ENCODE peak calls at places on chromosomes 4 and X, in seven cellular contexts. J is lung microvascular endothelial cell; I is SW480; B is activated effector memory CD4-positive, alpha-beta T cell treated with Interleukin-2 at 50 U/mL for 16 hours; A is amniotic stem cell; N is heart right ventricle; W is activated naive CD8-positive, alpha-beta T cell treated with anti-CD3 and anti-CD28 coated beads, Interleukin-2, amount 50 U/mL, for 24 hours. X is an unnamed sample.

GRCh38 chr4:87521757-87522374 is 7.3 kb downstream of the SPARCL1 start:
- DNase-seq in A (no peak), N (no peak), W (no peak), I (peak; percentile 4), B (no peak), J (no peak), X (no peak)

GRCh38 chrX:137425273-137425902 is 140.5 kb upstream of the ZIC3 start:
- DNase-seq in A (no peak), I (no peak), N (no peak), J (no peak), W (no peak), B (no peak), X (no peak)

GRCh38 chrX:112527903-112528302 is 151.8 kb downstream of the LHFPL1 start:
- DNase-seq in W (no peak), N (no peak), B (no peak), A (no peak), J (no peak), I (no peak), X (no peak)

GRCh38 chrX:10015711-10016515 is 48.8 kb downstream of the CLDN34 start:
- DNase-seq in N (peak; percentile 59), I (no peak), J (peak; percentile 62), W (no peak), B (no peak), A (no peak), X (peak; percentile 44)

GRCh38 chr4:183012862-183013855 is 85.9 kb upstream of the WWC2 start:
- DNase-seq in I (no peak), B (no peak), W (no peak), J (no peak), A (no peak), N (no peak), X (no peak)

GRCh38 chr4:173014113-173014558 is 154.5 kb upstream of the GALNT7 start:
- DNase-seq in N (no peak), J (no peak), A (peak; percentile 46), B (no peak), W (no peak), I (peak; percentile 8), X (no peak)

GRCh38 chr4:166501941-166502382 is 628.9 kb downstream of the TLL1 start:
- DNase-seq in W (peak; percentile 1), B (no peak), I (no peak), A (no peak), J (peak; percentile 30), N (no peak), X (no peak)

GRCh38 chr4:157072002-157072401 is 3.9 kb upstream of the GLRB start:
- DNase-seq in J (peak; percentile 62), W (no peak), I (no peak), A (peak; percentile 16), N (no peak), B (no peak), X (no peak)

GRCh38 chr4:55635282-55635681 is 816 bp downstream of the NMU start:
- DNase-seq in N (no peak), A (no peak), W (no peak), J (no peak), B (no peak), I (no peak), X (no peak)

GRCh38 chr4:74112399-74113090 is 13.6 kb upstream of the CXCL2 start:
- DNase-seq in I (no peak), A (no peak), W (no peak), J (no peak), B (no peak), N (no peak), X (no peak)

GRCh38 chrX:135438734-135439043 is 16.9 kb downstream of the SMIM10L2A start:
- DNase-seq in B (no peak), A (no peak), J (no peak), N (no peak), I (no peak), W (no peak), X (no peak)

GRCh38 chr4:38193464-38193863 is 233.3 kb downstream of the PTTG2 start:
- DNase-seq in J (no peak), W (no peak), A (no peak), N (no peak), I (no peak), B (no peak), X (no peak)

GRCh38 chrX:20294284-20294683 is 27.6 kb upstream of the RPS6KA3 start:
- DNase-seq in I (no peak), J (no peak), W (no peak), A (no peak), B (no peak), N (no peak), X (no peak)

GRCh38 chrX:18883961-18884765 is 99.8 kb downstream of the PHKA2 start:
- DNase-seq in J (no peak), A (no peak), N (no peak), W (no peak), B (no peak), I (no peak), X (no peak)

GRCh38 chr4:181952478-181952877 is 290.7 kb upstream of the TENM3 start:
- DNase-seq in J (no peak), I (no peak), N (no peak), W (no peak), A (peak; percentile 35), B (no peak), X (peak; percentile 73)

GRCh38 chr4:182143086-182143821 is 99.9 kb upstream of the TENM3 start:
- DNase-seq in A (no peak), B (no peak), N (no peak), J (no peak), I (peak; percentile 7), W (no peak), X (peak; percentile 51)

GRCh38 chr4:692771-693554 is 4.0 kb upstream of the SLC49A3 start:
- DNase-seq in W (no peak), I (no peak), N (no peak), A (no peak), J (no peak), B (no peak), X (no peak)

GRCh38 chr4:7341486-7342222 is 93.1 kb downstream of the PSAPL1 start:
- DNase-seq in J (no peak), W (no peak), A (no peak), I (no peak), N (no peak), B (no peak), X (no peak)

GRCh38 chr4:149897784-149898183 is 82.1 kb upstream of the IQCM start:
- DNase-seq in A (no peak), I (peak; percentile 56), N (no peak), W (no peak), B (no peak), J (peak; percentile 32), X (no peak)

GRCh38 chr4:108396900-108397299 is 223.5 kb upstream of the RPL34 start:
- DNase-seq in J (no peak), I (peak; percentile 6), A (no peak), W (no peak), B (no peak), N (no peak), X (no peak)

GRCh38 chr4:40340034-40340433 is 4.9 kb downstream of the CHRNA9 start:
- DNase-seq in N (no peak), A (no peak), I (no peak), W (no peak), B (no peak), J (no peak), X (no peak)

GRCh38 chr4:52187603-52188002 is 136.5 kb downstream of the SPATA18 start:
- DNase-seq in N (no peak), A (no peak), J (no peak), I (no peak), W (no peak), B (no peak), X (no peak)

GRCh38 chrX:134545524-134545923 is 85.6 kb downstream of the HPRT1 start:
- DNase-seq in J (no peak), B (no peak), W (no peak), I (no peak), A (no peak), N (no peak), X (no peak)

GRCh38 chrX:148784859-148785655 is 284.6 kb downstream of the AFF2 start:
- DNase-seq in J (no peak), B (no peak), W (no peak), N (no peak), I (peak; percentile 8), A (no peak), X (no peak)

GRCh38 chr4:4862665-4863482 is 3.4 kb downstream of the MSX1 start:
- DNase-seq in W (no peak), J (no peak), A (no peak), I (no peak), B (no peak), N (no peak), X (no peak)

GRCh38 chr4:56505269-56506109 is at the start of gene ARL9:
- DNase-seq in W (peak; percentile 57), I (no peak), B (peak; percentile 57), A (peak; percentile 3), N (peak; percentile 38), J (peak; percentile 52), X (peak; percentile 58)

GRCh38 chr4:20255251-20255586 is 3.5 kb downstream of the SLIT2 start:
- DNase-seq in B (no peak), I (no peak), W (no peak), J (no peak), N (no peak), A (no peak), X (no peak)

GRCh38 chr4:108033348-108033747 is 43.7 kb downstream of the HADH start:
- DNase-seq in J (no peak), W (no peak), B (no peak), I (no peak), N (no peak), A (no peak), X (no peak)

GRCh38 chr4:173521474-173522159 is 8.4 kb downstream of the HAND2 start:
- DNase-seq in N (peak; percentile 61), W (no peak), A (no peak), J (no peak), B (no peak), I (no peak), X (no peak)

GRCh38 chr4:183376381-183376780 is 54.2 kb upstream of the CLDN24 start:
- DNase-seq in N (no peak), B (no peak), W (no peak), J (no peak), I (no peak), A (no peak), X (no peak)

GRCh38 chr4:5888222-5888701 is 4.6 kb downstream of the CRMP1 start:
- DNase-seq in B (no peak), N (no peak), W (no peak), A (no peak), J (no peak), I (peak; percentile 14), X (no peak)

GRCh38 chr4:176622251-176622968 is 170.3 kb downstream of the VEGFC start:
- DNase-seq in B (no peak), I (no peak), N (no peak), W (no peak), J (no peak), A (no peak), X (no peak)

GRCh38 chrX:21375795-21376069 is 1.5 kb downstream of the CNKSR2 start:
- DNase-seq in W (no peak), A (no peak), B (no peak), N (no peak), J (no peak), I (no peak), X (no peak)

GRCh38 chr4:112817933-112818921 is 181.3 kb downstream of the LARP7 start:
- DNase-seq in W (peak; percentile 63), J (peak; percentile 30), B (no peak), N (peak; percentile 21), A (peak; percentile 75), I (peak; percentile 93), X (peak; percentile 54)

X was measured in SJSA1.